ENCODE peak calls at places on chromosome 11, in seven cellular contexts. One of them, this sample, is unnamed.

GRCh38 chr11:126317681-126318641 is 14.1 kb downstream of the DCPS start:
- DNase-seq in NCI-H2081: no peak
- DNase-seq in ACHN: no peak
- DNase-seq in skeletal muscle cell: peak
- DNase-seq in pancreas: no peak
- DNase-seq in stimulated activated CD4-positive, alpha-beta T cell treated with anti-CD3 and anti-CD28 coated beads, Interleukin-12 subunit alpha, Interleukin-12 subunit beta, amount 100 ng/mL, for 48 hours: no peak
- DNase-seq in HEK293T: no peak
- DNase-seq in this sample: no peak

GRCh38 chr11:111045408-111045806 is 200.1 kb upstream of the POU2AF2 start:
- DNase-seq in NCI-H2081: no peak
- DNase-seq in ACHN: no peak
- DNase-seq in skeletal muscle cell: no peak
- DNase-seq in pancreas: no peak
- DNase-seq in stimulated activated CD4-positive, alpha-beta T cell treated with anti-CD3 and anti-CD28 coated beads, Interleukin-12 subunit alpha, Interleukin-12 subunit beta, amount 100 ng/mL, for 48 hours: no peak
- DNase-seq in HEK293T: no peak
- DNase-seq in this sample: no peak

GRCh38 chr11:109096266-109096665 is 325.7 kb upstream of the C11orf87 start:
- DNase-seq in NCI-H2081: no peak
- DNase-seq in ACHN: no peak
- DNase-seq in skeletal muscle cell: no peak
- DNase-seq in pancreas: no peak
- DNase-seq in stimulated activated CD4-positive, alpha-beta T cell treated with anti-CD3 and anti-CD28 coated beads, Interleukin-12 subunit alpha, Interleukin-12 subunit beta, amount 100 ng/mL, for 48 hours: no peak
- DNase-seq in HEK293T: no peak
- DNase-seq in this sample: no peak

GRCh38 chr11:120125005-120125404 is 12.9 kb downstream of the TRIM29 start:
- DNase-seq in NCI-H2081: no peak
- DNase-seq in ACHN: no peak
- DNase-seq in skeletal muscle cell: no peak
- DNase-seq in pancreas: no peak
- DNase-seq in stimulated activated CD4-positive, alpha-beta T cell treated with anti-CD3 and anti-CD28 coated beads, Interleukin-12 subunit alpha, Interleukin-12 subunit beta, amount 100 ng/mL, for 48 hours: no peak
- DNase-seq in HEK293T: no peak
- DNase-seq in this sample: no peak

GRCh38 chr11:94525933-94526332 is 13.7 kb downstream of the C11orf97 start:
- DNase-seq in NCI-H2081: no peak
- DNase-seq in ACHN: peak
- DNase-seq in skeletal muscle cell: peak
- DNase-seq in pancreas: peak
- DNase-seq in stimulated activated CD4-positive, alpha-beta T cell treated with anti-CD3 and anti-CD28 coated beads, Interleukin-12 subunit alpha, Interleukin-12 subunit beta, amount 100 ng/mL, for 48 hours: no peak
- DNase-seq in HEK293T: no peak
- DNase-seq in this sample: no peak

GRCh38 chr11:87368876-87369480 is 331.2 kb downstream of the TMEM135 start:
- DNase-seq in NCI-H2081: peak
- DNase-seq in ACHN: no peak
- DNase-seq in skeletal muscle cell: no peak
- DNase-seq in pancreas: no peak
- DNase-seq in stimulated activated CD4-positive, alpha-beta T cell treated with anti-CD3 and anti-CD28 coated beads, Interleukin-12 subunit alpha, Interleukin-12 subunit beta, amount 100 ng/mL, for 48 hours: no peak
- DNase-seq in HEK293T: no peak
- DNase-seq in this sample: no peak

GRCh38 chr11:106520146-106520912 is 442.9 kb downstream of the AASDHPPT start:
- DNase-seq in NCI-H2081: no peak
- DNase-seq in ACHN: no peak
- DNase-seq in skeletal muscle cell: no peak
- DNase-seq in pancreas: no peak
- DNase-seq in stimulated activated CD4-positive, alpha-beta T cell treated with anti-CD3 and anti-CD28 coated beads, Interleukin-12 subunit alpha, Interleukin-12 subunit beta, amount 100 ng/mL, for 48 hours: no peak
- DNase-seq in HEK293T: no peak
- DNase-seq in this sample: no peak

GRCh38 chr11:59857444-59858434 is 8.5 kb downstream of the TCN1 start:
- DNase-seq in NCI-H2081: no peak
- DNase-seq in ACHN: no peak
- DNase-seq in skeletal muscle cell: no peak
- DNase-seq in pancreas: no peak
- DNase-seq in stimulated activated CD4-positive, alpha-beta T cell treated with anti-CD3 and anti-CD28 coated beads, Interleukin-12 subunit alpha, Interleukin-12 subunit beta, amount 100 ng/mL, for 48 hours: no peak
- DNase-seq in HEK293T: no peak
- DNase-seq in this sample: no peak

GRCh38 chr11:65266210-65266609 is 4.4 kb downstream of the POLA2 start:
- DNase-seq in NCI-H2081: no peak
- DNase-seq in ACHN: no peak
- DNase-seq in skeletal muscle cell: no peak
- DNase-seq in pancreas: no peak
- DNase-seq in stimulated activated CD4-positive, alpha-beta T cell treated with anti-CD3 and anti-CD28 coated beads, Interleukin-12 subunit alpha, Interleukin-12 subunit beta, amount 100 ng/mL, for 48 hours: no peak
- DNase-seq in HEK293T: no peak
- DNase-seq in this sample: no peak